ENCODE peak calls at places on chromosomes 4 and X, in four cellular contexts. Q is WERI-Rb-1, R is neural crest cell, B is endothelial cell. P is an unnamed sample.

GRCh38 chr4:135274461-135274860 is 1072.9 kb upstream of the PABPC4L start:
- DNase-seq in Q (no peak), R (no peak), B (no peak), P (no peak)

GRCh38 chr4:82785248-82786003 is 13.2 kb downstream of the SCD5 start:
- DNase-seq in Q (no peak), R (no peak), B (no peak), P (no peak)

GRCh38 chrX:88604433-88605221 is 142.4 kb upstream of the CPXCR1 start:
- DNase-seq in Q (no peak), R (no peak), B (no peak), P (peak; percentile 57)

GRCh38 chr4:3690576-3691152 is 75.5 kb upstream of the ADRA2C start:
- DNase-seq in Q (peak; percentile 60), R (no peak), B (no peak), P (no peak)

GRCh38 chr4:185128272-185129119 is 14.6 kb upstream of the SLC25A4 start:
- DNase-seq in Q (no peak), R (no peak), B (peak; percentile 36), P (peak; percentile 62)

GRCh38 chr4:1206299-1207156 is 34.1 kb upstream of the SPON2 start:
- DNase-seq in Q (peak; percentile 8), R (no peak), B (no peak), P (no peak)

GRCh38 chr4:44157611-44158277 is 290.9 kb downstream of the KCTD8 start:
- DNase-seq in Q (no peak), R (no peak), B (no peak), P (no peak)

GRCh38 chr4:130722370-130722769 is 1626.4 kb downstream of the C4orf33 start:
- DNase-seq in Q (no peak), R (no peak), B (no peak), P (no peak)

GRCh38 chr4:6680372-6681034 is 13.2 kb upstream of the S100P start:
- DNase-seq in Q (peak; percentile 52), R (no peak), B (no peak), P (no peak)

GRCh38 chrX:136207546-136207945 is 43.7 kb downstream of the MAP7D3 start:
- DNase-seq in Q (no peak), R (no peak), B (no peak), P (no peak)

GRCh38 chr4:6221851-6222760 is 21.8 kb upstream of the JAKMIP1 start:
- DNase-seq in Q (no peak), R (peak; percentile 73), B (peak; percentile 81), P (peak; percentile 83)

GRCh38 chrX:781216-782211 is 150.9 kb downstream of the SHOX start:
- DNase-seq in Q (no peak), R (no peak), B (no peak), P (no peak)

GRCh38 chr4:148103647-148104355 is 338.4 kb downstream of the NR3C2 start:
- DNase-seq in Q (no peak), R (no peak), B (no peak), P (no peak)

GRCh38 chr4:113760094-113760851 is 1.3 kb downstream of the CAMK2D start:
- DNase-seq in Q (peak; percentile 40), R (peak; percentile 3), B (no peak), P (peak; percentile 39)

GRCh38 chr4:24477919-24478318 is 106.4 kb downstream of the DHX15 start:
- DNase-seq in Q (no peak), R (no peak), B (no peak), P (no peak)

GRCh38 chrX:71224098-71224708 is 1.2 kb downstream of the GJB1 start:
- DNase-seq in Q (no peak), R (no peak), B (no peak), P (no peak)

GRCh38 chrX:45781901-45782553 is 581.4 kb upstream of the DIPK2B start:
- DNase-seq in Q (no peak), R (no peak), B (no peak), P (no peak)

GRCh38 chrX:134688181-134688580 is 29.9 kb upstream of the PLAC1 start:
- DNase-seq in Q (no peak), R (no peak), B (no peak), P (no peak)
- TF ChIP-seq CTCF in Q (no peak), R (no peak), B (no peak), P (no peak)

GRCh38 chr4:47701286-47701685 is 136.6 kb downstream of the CORIN start:
- DNase-seq in Q (no peak), R (no peak), B (no peak), P (no peak)

GRCh38 chr4:47703964-47704363 is 133.9 kb downstream of the CORIN start:
- DNase-seq in Q (no peak), R (no peak), B (no peak), P (no peak)

GRCh38 chr4:47704693-47705325 is 133.1 kb downstream of the CORIN start:
- DNase-seq in Q (peak; percentile 83), R (peak; percentile 36), B (peak; percentile 54), P (peak; percentile 48)

GRCh38 chr4:47703008-47703407 is 134.9 kb downstream of the CORIN start:
- DNase-seq in Q (no peak), R (no peak), B (no peak), P (no peak)

GRCh38 chr4:47705326-47705981 is 132.4 kb downstream of the CORIN start:
- DNase-seq in Q (no peak), R (no peak), B (no peak), P (no peak)
- TF ChIP-seq CTCF in Q (peak; percentile 36), R (peak; percentile 63), B (peak; percentile 70), P (peak; percentile 50)

DNA sequence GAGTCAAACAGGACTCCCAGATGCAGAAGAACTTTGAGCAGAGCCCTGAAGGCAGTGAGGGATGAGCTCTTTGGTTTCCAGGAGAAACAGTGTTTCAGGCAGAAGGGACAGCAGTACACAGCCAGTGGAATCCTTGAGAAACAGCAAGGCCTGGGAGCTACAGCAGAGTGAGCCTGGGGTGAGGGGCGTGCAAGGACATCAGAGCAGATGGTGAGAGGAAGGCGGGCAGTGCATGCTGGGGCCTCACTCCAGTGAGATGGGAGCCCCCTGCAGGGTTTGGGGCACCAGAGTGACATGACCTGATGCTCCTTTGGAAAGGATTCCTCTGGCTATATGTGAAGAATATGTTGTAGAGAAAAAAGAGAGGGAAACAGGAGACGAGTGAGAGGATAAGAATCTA is 98.1 kb upstream of the EGFL6 start:
- DNase-seq in Q (peak; percentile 96), R (no peak), B (no peak), P (no peak)
- TF ChIP-seq CTCF in Q (peak; percentile 56), R (no peak), B (no peak), P (no peak)

GRCh38 chrX:30248854-30249253 is 1.9 kb downstream of the MAGEB1 start:
- DNase-seq in Q (no peak), R (no peak), B (no peak), P (no peak)

GRCh38 chrX:30241724-30242415 is at the start of gene MAGEB4:
- DNase-seq in Q (no peak), R (no peak), B (no peak), P (no peak)

GRCh38 chrX:30246769-30247489 is at the start of gene MAGEB1:
- DNase-seq in Q (no peak), R (no peak), B (no peak), P (no peak)
- TF ChIP-seq CTCF in Q (peak; percentile 21), R (no peak), B (no peak), P (no peak)

P was measured in nephron progenitor cell.